ENCODE peak calls at places on chromosomes 4 and X, in four cellular contexts. G is K562, P is Panc1, N is HCT116. U is an unnamed sample.

GRCh38 chrX:103464071-103464773 is 55.1 kb downstream of the RAB40A start:
- DNase-seq in G (peak), N (peak), P (peak), U (peak)

GRCh38 chrX:119407681-119408080 is 8.5 kb downstream of the SLC25A43 start:
- DNase-seq in G (no peak), P (no peak), N (no peak), U (no peak)

GRCh38 chr4:154559931-154560801 is 2.6 kb upstream of the FGB start:
- DNase-seq in G (no peak), P (no peak), N (no peak), U (peak)

GRCh38 chr4:71184195-71184781 is 154.5 kb upstream of the SLC4A4 start:
- DNase-seq in N (peak), P (peak), G (peak), U (peak)

GRCh38 chr4:161991811-161992210 is 172.0 kb downstream of the FSTL5 start:
- DNase-seq in P (no peak), N (no peak), G (no peak), U (no peak)

GRCh38 chr4:6716958-6717655 is 1.1 kb downstream of the BLOC1S4 start:
- DNase-seq in P (no peak), N (no peak), G (no peak), U (no peak)

GRCh38 chrX:38304010-38304409 is 23.3 kb downstream of the RPGR start:
- DNase-seq in G (peak), P (no peak), N (no peak), U (peak)

GRCh38 chrX:103183912-103184311 is 31.0 kb upstream of the BEX4 start:
- DNase-seq in P (no peak), G (no peak), N (no peak), U (no peak)

GRCh38 chr4:142817442-142817841 is 28.7 kb downstream of the INPP4B start:
- DNase-seq in P (no peak), G (no peak), N (peak), U (no peak)

GRCh38 chr4:177447417-177448004 is 5.3 kb upstream of the AGA start:
- DNase-seq in N (no peak), P (no peak), G (no peak), U (no peak)

GRCh38 chr4:149961876-149962597 is 116.2 kb upstream of the DCLK2 start:
- DNase-seq in G (no peak), N (no peak), P (no peak), U (no peak)

GRCh38 chr4:184887947-184888346 is 62.2 kb upstream of the ACSL1 start:
- DNase-seq in N (no peak), G (no peak), P (no peak), U (no peak)

GRCh38 chr4:2257361-2258001 is 4.4 kb downstream of the MXD4 start:
- DNase-seq in P (no peak), N (no peak), G (no peak), U (no peak)
- TF ChIP-seq TCF7L2 in P (no peak), N (no peak), G (no peak), U (no peak)

DNA sequence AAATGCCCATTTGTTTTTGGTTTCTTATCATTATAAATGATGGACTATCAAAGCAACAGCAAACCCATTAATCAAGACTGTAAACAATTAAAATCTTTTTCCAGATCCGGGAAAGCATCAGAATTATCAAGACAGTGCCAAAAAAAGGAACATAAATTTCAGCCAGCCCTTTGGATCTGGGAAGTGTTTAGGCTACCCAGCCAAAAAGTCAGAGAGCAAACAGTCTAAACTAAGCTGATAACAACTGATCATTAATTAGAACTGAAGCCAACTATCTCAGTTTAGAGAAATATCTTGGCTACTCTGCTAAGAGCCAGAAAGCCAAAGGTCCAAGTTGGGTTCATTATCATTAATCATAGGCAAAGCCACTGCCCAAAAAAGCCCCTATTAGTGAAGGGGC is 37.1 kb upstream of the SHISA3 start:
- DNase-seq in N (no peak), G (no peak), P (no peak), U (no peak)
- TF ChIP-seq TCF7L2 in N (no peak), G (no peak), P (no peak), U (no peak)

GRCh38 chrX:13898603-13899002 is 81.7 kb upstream of the GPM6B start:
- DNase-seq in P (no peak), G (no peak), N (no peak), U (no peak)

GRCh38 chrX:13899607-13900006 is 82.7 kb upstream of the GPM6B start:
- DNase-seq in G (no peak), N (no peak), P (no peak), U (no peak)

GRCh38 chrX:13900351-13900750 is 83.5 kb upstream of the GPM6B start:
- DNase-seq in G (no peak), N (no peak), P (no peak), U (no peak)

GRCh38 chrX:13897571-13897970 is 80.7 kb upstream of the GPM6B start:
- DNase-seq in G (no peak), N (no peak), P (no peak), U (no peak)

DNA sequence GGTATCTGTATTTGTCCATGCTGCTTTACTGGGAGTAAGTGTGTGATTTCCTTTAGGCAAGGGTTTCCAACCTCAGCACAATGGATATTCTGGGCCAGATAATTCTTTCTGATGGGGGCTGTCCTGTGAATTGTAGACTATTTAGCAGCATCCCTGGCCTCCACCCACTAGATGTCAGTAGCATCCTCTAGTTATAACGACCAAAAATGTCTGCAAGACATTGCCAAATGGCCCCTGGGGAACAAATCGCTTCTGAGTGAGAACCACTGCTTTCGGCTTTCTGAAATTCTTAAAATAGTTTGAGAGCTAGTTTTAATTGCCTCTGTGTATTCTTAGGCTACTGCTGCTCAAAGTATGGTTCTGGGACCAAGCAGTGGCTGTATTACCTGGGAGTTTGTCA is 81.2 kb upstream of the GPM6B start:
- DNase-seq in G (no peak), P (no peak), N (no peak), U (no peak)
- TF ChIP-seq TCF7L2 in G (no peak), P (no peak), N (no peak), U (no peak)

DNA sequence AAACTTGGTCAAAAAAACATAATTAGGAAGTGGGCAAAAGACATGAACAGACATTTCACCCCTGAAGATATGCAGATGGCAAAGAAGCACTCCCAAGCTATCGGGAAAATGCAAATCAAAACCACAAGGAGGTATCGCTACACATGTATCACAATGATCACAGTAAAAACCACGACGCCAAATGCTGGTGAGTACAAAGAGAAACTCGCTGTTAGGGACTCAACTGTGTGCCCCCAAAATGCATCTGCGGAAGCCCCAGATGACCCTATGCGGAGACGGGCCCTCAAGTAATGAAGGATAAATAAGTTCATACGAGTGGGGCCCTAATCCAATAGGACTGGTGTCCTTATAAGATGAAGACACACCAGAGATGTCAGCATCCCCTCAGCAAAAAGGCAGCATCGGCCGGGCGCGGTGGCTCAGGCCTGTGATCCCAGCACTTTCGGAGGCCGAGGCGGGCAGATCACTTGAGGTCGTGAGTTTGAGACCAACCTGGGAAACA is 10.2 kb downstream of the GAK start:
- DNase-seq in P (no peak), N (no peak), G (no peak), U (no peak)
- TF ChIP-seq TCF7L2 in P (no peak), N (no peak), G (no peak), U (no peak)

GRCh38 chr4:26958925-26959653 is 98.4 kb downstream of the STIM2 start:
- DNase-seq in P (no peak), N (no peak), G (no peak), U (no peak)
- TF ChIP-seq TCF7L2 in P (no peak), N (no peak), G (no peak), U (no peak)

GRCh38 chr4:38614198-38614597 is 49.8 kb upstream of the KLF3 start:
- DNase-seq in P (no peak), G (no peak), N (no peak), U (no peak)

GRCh38 chr4:38612996-38613395 is 51.0 kb upstream of the KLF3 start:
- DNase-seq in P (no peak), G (no peak), N (no peak), U (no peak)

GRCh38 chr4:38609614-38610013 is 54.4 kb upstream of the KLF3 start:
- DNase-seq in N (no peak), P (no peak), G (no peak), U (no peak)

GRCh38 chr4:38606587-38606905 is 57.5 kb upstream of the KLF3 start:
- DNase-seq in N (no peak), P (no peak), G (peak), U (no peak)

DNA sequence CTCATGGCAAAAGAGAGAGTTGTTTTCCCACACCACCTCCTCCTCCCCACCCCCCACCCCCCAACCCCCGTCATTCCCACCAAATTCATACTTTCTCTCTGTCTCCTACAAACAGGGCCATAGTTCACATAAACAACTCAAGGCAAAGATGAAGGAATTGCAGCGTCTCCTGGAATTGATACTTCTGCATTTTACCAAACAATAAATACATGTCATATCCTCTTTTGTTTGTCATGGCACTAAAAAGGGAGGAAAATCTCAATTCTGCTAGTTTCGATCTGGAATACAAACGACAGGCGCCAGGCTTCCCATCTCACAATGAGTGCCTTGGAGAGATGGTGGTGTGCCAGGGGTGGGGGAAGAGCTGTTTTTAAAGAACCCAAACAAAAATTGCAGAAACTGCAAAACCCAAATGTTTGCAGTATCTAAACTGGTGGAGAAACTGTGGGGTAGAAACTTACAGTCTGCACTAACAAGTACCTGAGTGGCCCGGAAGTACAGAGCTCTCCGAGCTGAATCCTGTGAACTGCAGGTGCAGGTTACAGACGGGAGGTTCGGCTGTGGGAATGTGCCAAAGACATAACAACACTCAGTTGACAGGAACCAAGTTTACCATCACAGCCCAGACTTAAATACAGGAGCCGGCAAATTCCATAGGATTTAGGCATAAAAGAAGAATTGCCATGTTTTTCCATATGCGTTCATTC is 53.0 kb upstream of the KLF3 start:
- DNase-seq in P (no peak), G (no peak), N (no peak), U (no peak)
- TF ChIP-seq TCF7L2 in P (no peak), G (no peak), N (no peak), U (no peak)